ENCODE peak calls at places on chromosomes 13 and 19, in nine cellular contexts. One of them, this sample, is unnamed.
A peak's percentile ranks its signal among the peaks of the same experiment; 100 is the strongest.

GRCh38 chr19:7478843-7479227 is 10.0 kb downstream of the PEX11G start:
- DNase-seq in IMR-90: no peak
- DNase-seq in neural progenitor cell: no peak
- DNase-seq in H9: no peak
- DNase-seq in keratinocyte: no peak
- DNase-seq in PC-3: no peak
- DNase-seq in K562: no peak
- DNase-seq in fibroblast of lung: no peak
- DNase-seq in neuronal stem cell: no peak
- DNase-seq in this sample: no peak

GRCh38 chr19:16202320-16203255 is 4.9 kb downstream of the AP1M1 start:
- DNase-seq in fibroblast of lung: no peak
- DNase-seq in IMR-90: no peak
- DNase-seq in neural progenitor cell: no peak
- DNase-seq in H9: no peak
- DNase-seq in keratinocyte: no peak
- DNase-seq in K562: no peak
- DNase-seq in PC-3: no peak
- DNase-seq in neuronal stem cell: no peak
- DNase-seq in this sample: peak; percentile 49

GRCh38 chr19:40578442-40578908 is 1.8 kb downstream of the SHKBP1 start:
- DNase-seq in fibroblast of lung: no peak
- DNase-seq in IMR-90: peak; percentile 41
- DNase-seq in H9: peak; percentile 92
- DNase-seq in keratinocyte: no peak
- DNase-seq in PC-3: peak; percentile 23
- DNase-seq in neural progenitor cell: peak; percentile 72
- DNase-seq in K562: peak; percentile 77
- DNase-seq in neuronal stem cell: no peak
- DNase-seq in this sample: peak; percentile 28

GRCh38 chr19:46704379-46705076 is 12.4 kb downstream of the PRKD2 start:
- DNase-seq in neural progenitor cell: peak; percentile 71
- DNase-seq in neuronal stem cell: no peak
- DNase-seq in fibroblast of lung: peak; percentile 30
- DNase-seq in K562: peak; percentile 79
- DNase-seq in H9: peak; percentile 88
- DNase-seq in IMR-90: no peak
- DNase-seq in keratinocyte: no peak
- DNase-seq in PC-3: peak; percentile 57
- DNase-seq in this sample: peak; percentile 50

GRCh38 chr13:75769141-75769905 is 133.2 kb downstream of the LMO7 start:
- DNase-seq in K562: no peak
- DNase-seq in keratinocyte: no peak
- DNase-seq in neuronal stem cell: no peak
- DNase-seq in neural progenitor cell: no peak
- DNase-seq in PC-3: no peak
- DNase-seq in fibroblast of lung: no peak
- DNase-seq in IMR-90: no peak
- DNase-seq in H9: no peak
- DNase-seq in this sample: no peak

GRCh38 chr13:36608474-36608873 is 65.3 kb upstream of the SERTM1 start:
- DNase-seq in keratinocyte: no peak
- DNase-seq in fibroblast of lung: no peak
- DNase-seq in K562: no peak
- DNase-seq in IMR-90: no peak
- DNase-seq in neural progenitor cell: no peak
- DNase-seq in H9: no peak
- DNase-seq in PC-3: no peak
- DNase-seq in neuronal stem cell: no peak
- DNase-seq in this sample: no peak

GRCh38 chr19:51607077-51607476 is 23.1 kb downstream of the SIGLEC5 start:
- DNase-seq in PC-3: no peak
- DNase-seq in fibroblast of lung: no peak
- DNase-seq in neuronal stem cell: no peak
- DNase-seq in keratinocyte: no peak
- DNase-seq in neural progenitor cell: no peak
- DNase-seq in H9: no peak
- DNase-seq in IMR-90: no peak
- DNase-seq in K562: no peak
- DNase-seq in this sample: no peak

GRCh38 chr13:99926014-99926731 is 45.4 kb downstream of the ZIC5 start:
- DNase-seq in fibroblast of lung: peak; percentile 14
- DNase-seq in H9: no peak
- DNase-seq in keratinocyte: no peak
- DNase-seq in neural progenitor cell: no peak
- DNase-seq in neuronal stem cell: no peak
- DNase-seq in PC-3: peak; percentile 58
- DNase-seq in K562: no peak
- DNase-seq in IMR-90: peak; percentile 16
- DNase-seq in this sample: peak; percentile 59

GRCh38 chr13:27476943-27477681 is 26.7 kb upstream of the MTIF3 start:
- DNase-seq in fibroblast of lung: peak; percentile 64
- DNase-seq in neuronal stem cell: no peak
- DNase-seq in IMR-90: peak; percentile 50
- DNase-seq in H9: no peak
- DNase-seq in PC-3: peak; percentile 89
- DNase-seq in neural progenitor cell: no peak
- DNase-seq in keratinocyte: no peak
- DNase-seq in K562: no peak
- DNase-seq in this sample: peak; percentile 83

GRCh38 chr19:30174357-30174645 is 197.9 kb upstream of the ZNF536 start:
- DNase-seq in PC-3: no peak
- DNase-seq in K562: no peak
- DNase-seq in H9: no peak
- DNase-seq in fibroblast of lung: no peak
- DNase-seq in keratinocyte: no peak
- DNase-seq in neuronal stem cell: no peak
- DNase-seq in neural progenitor cell: no peak
- DNase-seq in IMR-90: no peak
- DNase-seq in this sample: no peak

GRCh38 chr19:27762933-27763332 is 1450.0 kb downstream of the UQCRFS1 start:
- DNase-seq in neural progenitor cell: no peak
- DNase-seq in IMR-90: no peak
- DNase-seq in PC-3: no peak
- DNase-seq in keratinocyte: no peak
- DNase-seq in neuronal stem cell: no peak
- DNase-seq in fibroblast of lung: no peak
- DNase-seq in H9: no peak
- DNase-seq in K562: no peak
- DNase-seq in this sample: no peak

GRCh38 chr19:41521860-41522555 is 54.0 kb upstream of the CEACAM21 start:
- DNase-seq in neural progenitor cell: peak; percentile 17
- DNase-seq in H9: no peak
- DNase-seq in neuronal stem cell: peak; percentile 21
- DNase-seq in IMR-90: no peak
- DNase-seq in fibroblast of lung: no peak
- DNase-seq in K562: no peak
- DNase-seq in keratinocyte: no peak
- DNase-seq in PC-3: no peak
- DNase-seq in this sample: peak; percentile 10

GRCh38 chr19:3366104-3366760 is at the start of gene NFIC:
- DNase-seq in neural progenitor cell: peak; percentile 54
- DNase-seq in fibroblast of lung: peak; percentile 95
- DNase-seq in neuronal stem cell: no peak
- DNase-seq in PC-3: peak; percentile 50
- DNase-seq in H9: peak; percentile 62
- DNase-seq in keratinocyte: no peak
- DNase-seq in K562: peak; percentile 80
- DNase-seq in IMR-90: peak; percentile 79
- DNase-seq in this sample: peak; percentile 92

GRCh38 chr19:12555456-12555930 is 4.2 kb upstream of the ZNF564 start:
- DNase-seq in neural progenitor cell: no peak
- DNase-seq in keratinocyte: no peak
- DNase-seq in H9: peak; percentile 80
- DNase-seq in K562: no peak
- DNase-seq in IMR-90: no peak
- DNase-seq in neuronal stem cell: no peak
- DNase-seq in PC-3: no peak
- DNase-seq in fibroblast of lung: no peak
- DNase-seq in this sample: no peak
- H2AFZ ChIP-seq in neural progenitor cell: no peak overlapping the region
- H2AFZ ChIP-seq in keratinocyte: no peak overlapping the region
- H2AFZ ChIP-seq in H9: no peak overlapping the region
- H2AFZ ChIP-seq in K562: no peak overlapping the region
- H2AFZ ChIP-seq in IMR-90: peak overlapping the region; percentile 76
- H2AFZ ChIP-seq in neuronal stem cell: no peak overlapping the region
- H2AFZ ChIP-seq in PC-3: no peak overlapping the region
- H2AFZ ChIP-seq in fibroblast of lung: peak overlapping the region; percentile 49
- H2AFZ ChIP-seq in this sample: no peak overlapping the region

GRCh38 chr19:48511321-48511731 is 309 bp downstream of the LMTK3 start:
- DNase-seq in H9: no peak
- DNase-seq in keratinocyte: no peak
- DNase-seq in neural progenitor cell: peak; percentile 38
- DNase-seq in fibroblast of lung: no peak
- DNase-seq in neuronal stem cell: no peak
- DNase-seq in PC-3: no peak
- DNase-seq in IMR-90: no peak
- DNase-seq in K562: no peak
- DNase-seq in this sample: no peak

GRCh38 chr19:48510421-48511268 is 990 bp downstream of the LMTK3 start:
- DNase-seq in neural progenitor cell: peak; percentile 87
- DNase-seq in fibroblast of lung: peak; percentile 52
- DNase-seq in H9: peak; percentile 83
- DNase-seq in neuronal stem cell: no peak
- DNase-seq in IMR-90: peak; percentile 39
- DNase-seq in PC-3: peak; percentile 57
- DNase-seq in keratinocyte: no peak
- DNase-seq in K562: peak; percentile 67
- DNase-seq in this sample: peak; percentile 73

GRCh38 chr19:48512504-48513288 is 1.1 kb upstream of the LMTK3 start:
- DNase-seq in K562: no peak
- DNase-seq in neuronal stem cell: no peak
- DNase-seq in fibroblast of lung: no peak
- DNase-seq in neural progenitor cell: peak; percentile 1
- DNase-seq in keratinocyte: no peak
- DNase-seq in IMR-90: no peak
- DNase-seq in PC-3: no peak
- DNase-seq in H9: no peak
- DNase-seq in this sample: no peak

GRCh38 chr19:48513289-48514122 is 1.9 kb upstream of the LMTK3 start:
- DNase-seq in neural progenitor cell: peak; percentile 92
- DNase-seq in K562: peak; percentile 67
- DNase-seq in H9: peak; percentile 94
- DNase-seq in neuronal stem cell: no peak
- DNase-seq in PC-3: peak; percentile 64
- DNase-seq in IMR-90: peak; percentile 64
- DNase-seq in keratinocyte: no peak
- DNase-seq in fibroblast of lung: peak; percentile 62
- DNase-seq in this sample: peak; percentile 80

DNA sequence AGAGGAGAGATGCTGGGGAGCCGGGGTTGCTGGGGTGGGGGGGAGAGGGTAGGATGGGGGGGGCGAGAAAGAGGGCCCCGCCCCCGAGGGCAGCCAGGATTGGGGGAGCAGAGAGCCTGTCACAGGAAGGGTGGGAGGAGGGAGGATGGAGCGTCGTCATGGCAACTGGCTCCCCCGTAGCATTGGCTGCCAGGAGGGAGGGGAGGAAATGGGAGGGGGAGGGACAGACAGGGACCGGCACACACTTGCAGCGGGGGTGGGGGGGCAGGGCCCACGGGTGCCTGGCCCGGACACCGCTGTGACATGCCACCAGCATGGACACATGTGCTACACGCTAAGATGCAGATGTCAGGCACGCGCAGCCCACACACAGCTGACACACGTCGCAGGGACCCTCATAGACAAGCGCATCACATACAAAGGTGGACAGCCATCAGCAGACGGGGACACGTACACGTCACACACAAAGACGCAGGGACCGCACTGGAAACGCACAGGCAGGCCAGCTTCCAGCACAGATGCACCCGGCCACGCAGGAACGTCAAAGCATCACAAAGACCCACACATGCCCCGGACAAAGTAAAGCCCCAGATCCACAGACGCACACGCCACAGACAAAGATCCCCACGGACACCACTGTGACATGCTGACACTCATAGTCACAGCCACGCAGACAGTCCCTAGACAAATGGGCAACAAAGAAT is at the start of gene LMTK3:
- DNase-seq in K562: peak; percentile 75
- DNase-seq in fibroblast of lung: peak; percentile 22
- DNase-seq in neural progenitor cell: peak; percentile 87
- DNase-seq in IMR-90: peak; percentile 56
- DNase-seq in keratinocyte: no peak
- DNase-seq in PC-3: peak; percentile 28
- DNase-seq in H9: peak; percentile 77
- DNase-seq in neuronal stem cell: no peak
- DNase-seq in this sample: peak; percentile 50
- H2AFZ ChIP-seq in K562: peak within 1 kb of the TSS; percentile 46
- H2AFZ ChIP-seq in fibroblast of lung: no peak within 1 kb of the TSS
- H2AFZ ChIP-seq in neural progenitor cell: peak within 1 kb of the TSS; percentile 56
- H2AFZ ChIP-seq in IMR-90: peak within 1 kb of the TSS; percentile 65
- H2AFZ ChIP-seq in keratinocyte: peak within 1 kb of the TSS; percentile 46
- H2AFZ ChIP-seq in PC-3: peak within 1 kb of the TSS; percentile 91
- H2AFZ ChIP-seq in H9: no peak within 1 kb of the TSS
- H2AFZ ChIP-seq in neuronal stem cell: peak within 1 kb of the TSS; percentile 76
- H2AFZ ChIP-seq in this sample: peak within 1 kb of the TSS; percentile 34

GRCh38 chr13:44932850-44933251 is 56.4 kb downstream of the NUFIP1 start:
- DNase-seq in H9: no peak
- DNase-seq in keratinocyte: no peak
- DNase-seq in neuronal stem cell: no peak
- DNase-seq in PC-3: peak; percentile 76
- DNase-seq in neural progenitor cell: no peak
- DNase-seq in IMR-90: peak; percentile 49
- DNase-seq in fibroblast of lung: peak; percentile 56
- DNase-seq in K562: no peak
- DNase-seq in this sample: peak; percentile 75
- H2AFZ ChIP-seq in H9: no peak overlapping the region
- H2AFZ ChIP-seq in keratinocyte: peak overlapping the region; percentile 68
- H2AFZ ChIP-seq in neuronal stem cell: peak overlapping the region; percentile 23
- H2AFZ ChIP-seq in PC-3: peak overlapping the region; percentile 30
- H2AFZ ChIP-seq in neural progenitor cell: no peak overlapping the region
- H2AFZ ChIP-seq in IMR-90: peak overlapping the region; percentile 46
- H2AFZ ChIP-seq in fibroblast of lung: no peak overlapping the region
- H2AFZ ChIP-seq in K562: no peak overlapping the region
- H2AFZ ChIP-seq in this sample: peak overlapping the region; percentile 74

DNA sequence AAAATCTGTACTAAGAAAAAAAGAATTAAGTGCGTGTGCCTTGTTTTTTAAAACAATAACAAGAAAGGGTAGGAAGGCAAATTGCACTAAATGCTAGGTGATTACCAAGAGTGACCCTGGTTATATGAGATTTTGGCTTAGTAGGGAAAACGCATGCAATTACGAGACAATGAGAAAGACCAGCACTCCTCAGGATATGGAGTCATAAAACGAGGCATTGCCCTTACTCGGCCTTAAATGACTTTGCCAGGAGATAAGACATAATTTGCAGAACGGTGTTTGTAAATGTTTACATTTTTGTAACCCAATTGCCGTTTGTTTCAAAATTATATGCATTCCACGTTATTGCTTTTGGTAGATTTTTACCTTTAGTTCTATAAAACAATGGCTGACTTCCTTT is 179.8 kb downstream of the RBM26 start:
- DNase-seq in keratinocyte: no peak
- DNase-seq in K562: no peak
- DNase-seq in neural progenitor cell: no peak
- DNase-seq in neuronal stem cell: no peak
- DNase-seq in IMR-90: no peak
- DNase-seq in fibroblast of lung: no peak
- DNase-seq in H9: no peak
- DNase-seq in PC-3: no peak
- DNase-seq in this sample: no peak
- H2AFZ ChIP-seq in keratinocyte: no peak overlapping the region
- H2AFZ ChIP-seq in K562: no peak overlapping the region
- H2AFZ ChIP-seq in neural progenitor cell: no peak overlapping the region
- H2AFZ ChIP-seq in neuronal stem cell: no peak overlapping the region
- H2AFZ ChIP-seq in IMR-90: no peak overlapping the region
- H2AFZ ChIP-seq in fibroblast of lung: no peak overlapping the region
- H2AFZ ChIP-seq in H9: no peak overlapping the region
- H2AFZ ChIP-seq in PC-3: no peak overlapping the region
- H2AFZ ChIP-seq in this sample: no peak overlapping the region

This sample was measured in GM23248.